ENCODE peak calls at places on chromosomes 7 and 10, in four cellular contexts. One of them, this sample, is unnamed.

GRCh38 chr10:75875740-75876139 is 444.3 kb downstream of the LRMDA start:
- DNase-seq in stomach: no peak
- DNase-seq in AG04450: no peak
- DNase-seq in GM23248: no peak
- DNase-seq in this sample: no peak

GRCh38 chr7:8669501-8669851 is 236.1 kb downstream of the NXPH1 start:
- DNase-seq in GM23248: no peak
- DNase-seq in AG04450: no peak
- DNase-seq in stomach: no peak
- DNase-seq in this sample: no peak

GRCh38 chr10:112912441-112912911 is 37.6 kb upstream of the TCF7L2 start:
- DNase-seq in GM23248: no peak
- DNase-seq in AG04450: no peak
- DNase-seq in stomach: no peak
- DNase-seq in this sample: no peak

GRCh38 chr10:24858244-24858907 is 94.0 kb downstream of the PRTFDC1 start:
- DNase-seq in GM23248: peak; percentile 77
- DNase-seq in stomach: no peak
- DNase-seq in AG04450: no peak
- DNase-seq in this sample: no peak

GRCh38 chr7:128831178-128831993 is 1.2 kb downstream of the FLNC start:
- DNase-seq in GM23248: peak; percentile 68
- DNase-seq in stomach: no peak
- DNase-seq in AG04450: no peak
- DNase-seq in this sample: peak; percentile 46

GRCh38 chr7:132387596-132387995 is 188.7 kb downstream of the PLXNA4 start:
- DNase-seq in stomach: no peak
- DNase-seq in AG04450: no peak
- DNase-seq in GM23248: no peak
- DNase-seq in this sample: no peak

GRCh38 chr10:95513941-95514392 is 47.2 kb downstream of the SORBS1 start:
- DNase-seq in stomach: peak; percentile 65
- DNase-seq in AG04450: no peak
- DNase-seq in GM23248: peak; percentile 88
- DNase-seq in this sample: peak; percentile 51

GRCh38 chr7:36109013-36109627 is 43.9 kb upstream of the EEPD1 start:
- DNase-seq in AG04450: no peak
- DNase-seq in stomach: peak; percentile 81
- DNase-seq in GM23248: no peak
- DNase-seq in this sample: no peak

GRCh38 chr7:73986158-73986631 is 41.8 kb upstream of the ELN start:
- DNase-seq in AG04450: no peak
- DNase-seq in stomach: peak; percentile 27
- DNase-seq in GM23248: peak; percentile 30
- DNase-seq in this sample: peak; percentile 63

GRCh38 chr10:77832243-77832642 is 94.3 kb downstream of the DLG5 start:
- DNase-seq in AG04450: no peak
- DNase-seq in stomach: no peak
- DNase-seq in GM23248: no peak
- DNase-seq in this sample: peak; percentile 70

GRCh38 chr7:44291733-44292395 is 33.5 kb downstream of the CAMK2B start:
- DNase-seq in stomach: peak; percentile 11
- DNase-seq in GM23248: no peak
- DNase-seq in AG04450: no peak
- DNase-seq in this sample: no peak

GRCh38 chr7:143429770-143430698 is 13.2 kb upstream of the TAS2R60 start:
- DNase-seq in GM23248: peak; percentile 60
- DNase-seq in stomach: no peak
- DNase-seq in AG04450: no peak
- DNase-seq in this sample: no peak

GRCh38 chr10:69481280-69481679 is 30.0 kb downstream of the TSPAN15 start:
- DNase-seq in GM23248: no peak
- DNase-seq in AG04450: no peak
- DNase-seq in stomach: no peak
- DNase-seq in this sample: no peak

GRCh38 chr7:18520450-18521235 is 25.1 kb downstream of the HDAC9 start:
- DNase-seq in AG04450: no peak
- DNase-seq in stomach: no peak
- DNase-seq in GM23248: peak; percentile 73
- DNase-seq in this sample: peak; percentile 64

GRCh38 chr10:97013983-97014382 is 171.8 kb downstream of the SLIT1 start:
- DNase-seq in AG04450: no peak
- DNase-seq in GM23248: no peak
- DNase-seq in stomach: no peak
- DNase-seq in this sample: no peak

GRCh38 chr7:16838891-16839290 is 34.1 kb upstream of the AGR2 start:
- DNase-seq in stomach: no peak
- DNase-seq in AG04450: no peak
- DNase-seq in GM23248: no peak
- DNase-seq in this sample: no peak

GRCh38 chr10:25639646-25640045 is 294.4 kb upstream of the MYO3A start:
- DNase-seq in AG04450: no peak
- DNase-seq in stomach: no peak
- DNase-seq in GM23248: no peak
- DNase-seq in this sample: no peak

GRCh38 chr7:130242198-130243014 is 24.3 kb upstream of the CPA2 start:
- DNase-seq in GM23248: peak; percentile 88
- DNase-seq in stomach: peak; percentile 49
- DNase-seq in AG04450: peak; percentile 4
- DNase-seq in this sample: peak; percentile 57

GRCh38 chr7:17408245-17408903 is 109.9 kb downstream of the AHR start:
- DNase-seq in AG04450: peak; percentile 74
- DNase-seq in stomach: peak; percentile 65
- DNase-seq in GM23248: peak; percentile 96
- DNase-seq in this sample: peak; percentile 52

GRCh38 chr7:16034866-16035265 is 348.4 kb upstream of the MEOX2 start:
- DNase-seq in AG04450: no peak
- DNase-seq in stomach: no peak
- DNase-seq in GM23248: no peak
- DNase-seq in this sample: no peak

GRCh38 chr10:73932625-73933112 is 21.7 kb downstream of the PLAU start:
- DNase-seq in GM23248: no peak
- DNase-seq in AG04450: no peak
- DNase-seq in stomach: no peak
- DNase-seq in this sample: no peak

GRCh38 chr10:77586719-77587423 is 50.7 kb downstream of the KCNMA1 start:
- DNase-seq in AG04450: peak; percentile 95
- DNase-seq in stomach: no peak
- DNase-seq in GM23248: peak; percentile 96
- DNase-seq in this sample: peak; percentile 59

GRCh38 chr7:141300816-141301215 is 227.0 kb downstream of the TMEM178B start:
- DNase-seq in GM23248: no peak
- DNase-seq in AG04450: no peak
- DNase-seq in stomach: no peak
- DNase-seq in this sample: no peak

GRCh38 chr7:154863766-154864530 is 139.0 kb downstream of the PAXIP1 start:
- DNase-seq in stomach: no peak
- DNase-seq in GM23248: no peak
- DNase-seq in AG04450: no peak
- DNase-seq in this sample: no peak

GRCh38 chr10:124701881-124702656 is 42.1 kb downstream of the FAM53B start:
- DNase-seq in AG04450: no peak
- DNase-seq in GM23248: no peak
- DNase-seq in stomach: no peak
- DNase-seq in this sample: peak; percentile 52

GRCh38 chr10:64112697-64113367 is 591.6 kb downstream of the REEP3 start:
- DNase-seq in stomach: no peak
- DNase-seq in AG04450: no peak
- DNase-seq in GM23248: no peak
- DNase-seq in this sample: no peak
- H3K4me3 ChIP-seq in stomach: no peak overlapping the region
- H3K4me3 ChIP-seq in AG04450: no peak overlapping the region
- H3K4me3 ChIP-seq in GM23248: no peak overlapping the region
- H3K4me3 ChIP-seq in this sample: no peak overlapping the region

DNA sequence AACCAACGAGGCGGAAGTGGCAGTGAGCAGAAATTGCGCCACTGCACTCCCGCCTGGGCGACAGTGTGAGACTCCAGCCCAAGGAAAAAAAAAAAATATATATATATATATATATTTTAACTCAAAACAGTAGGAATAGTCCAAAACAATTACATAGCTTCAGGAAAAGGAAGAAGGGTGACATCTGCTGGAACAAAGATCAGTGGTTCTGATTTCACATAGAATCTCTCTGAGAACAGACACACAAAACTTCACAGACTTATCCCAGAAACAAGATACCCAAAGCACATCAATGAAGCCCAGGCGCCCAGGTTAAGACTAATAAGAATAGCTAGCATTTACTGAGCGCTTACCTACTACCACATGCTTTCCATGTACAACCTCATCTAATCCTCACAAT is 45.0 kb downstream of the DNMBP start:
- DNase-seq in GM23248: peak; percentile 32
- DNase-seq in AG04450: no peak
- DNase-seq in stomach: no peak
- DNase-seq in this sample: no peak
- H3K27ac ChIP-seq in GM23248: peak overlapping the region; percentile 66
- H3K27ac ChIP-seq in AG04450: no peak overlapping the region
- H3K27ac ChIP-seq in stomach: no peak overlapping the region
- H3K27ac ChIP-seq in this sample: no peak overlapping the region

GRCh38 chr10:43673471-43673870 is 24.8 kb upstream of the ZNF32 start:
- DNase-seq in GM23248: no peak
- DNase-seq in stomach: no peak
- DNase-seq in AG04450: no peak
- DNase-seq in this sample: no peak

GRCh38 chr10:43674546-43675205 is 26.0 kb upstream of the ZNF32 start:
- DNase-seq in GM23248: no peak
- DNase-seq in AG04450: no peak
- DNase-seq in stomach: no peak
- DNase-seq in this sample: no peak

GRCh38 chr10:43667736-43668371 is 19.2 kb upstream of the ZNF32 start:
- DNase-seq in GM23248: no peak
- DNase-seq in stomach: no peak
- DNase-seq in AG04450: no peak
- DNase-seq in this sample: no peak

GRCh38 chr10:43676360-43676759 is 27.7 kb upstream of the ZNF32 start:
- DNase-seq in GM23248: no peak
- DNase-seq in stomach: no peak
- DNase-seq in AG04450: no peak
- DNase-seq in this sample: no peak

GRCh38 chr10:43671659-43672555 is 23.2 kb upstream of the ZNF32 start:
- DNase-seq in GM23248: peak; percentile 74
- DNase-seq in AG04450: no peak
- DNase-seq in stomach: peak; percentile 60
- DNase-seq in this sample: peak; percentile 32
- H3K4me3 ChIP-seq in GM23248: no peak overlapping the region
- H3K4me3 ChIP-seq in AG04450: no peak overlapping the region
- H3K4me3 ChIP-seq in stomach: no peak overlapping the region
- H3K4me3 ChIP-seq in this sample: no peak overlapping the region

DNA sequence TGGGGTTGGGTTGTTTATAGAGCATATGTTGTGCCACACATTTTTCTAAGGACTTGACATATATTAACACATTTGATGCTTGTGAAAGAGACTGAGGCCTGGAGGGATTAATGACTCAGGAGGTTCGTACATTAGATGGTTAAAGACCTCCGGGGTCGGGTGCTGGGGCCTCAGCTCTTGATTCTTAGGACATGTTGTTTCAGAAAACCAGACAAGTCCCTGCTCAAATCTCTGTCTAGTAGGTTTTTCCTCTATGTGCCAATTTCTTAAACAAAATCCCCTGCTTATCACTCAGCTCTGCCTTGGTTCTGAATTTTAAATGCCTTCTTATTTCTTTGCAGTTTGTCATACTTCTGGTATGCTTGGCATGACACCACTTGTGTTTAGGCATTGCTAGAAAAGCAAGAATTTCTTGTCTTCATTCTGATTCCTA is 5.8 kb downstream of the UPP1 start:
- DNase-seq in AG04450: no peak
- DNase-seq in stomach: no peak
- DNase-seq in GM23248: peak; percentile 82
- DNase-seq in this sample: no peak
- H3K27ac ChIP-seq in AG04450: no peak overlapping the region
- H3K27ac ChIP-seq in stomach: no peak overlapping the region
- H3K27ac ChIP-seq in GM23248: peak overlapping the region; percentile 44
- H3K27ac ChIP-seq in this sample: no peak overlapping the region

GRCh38 chr10:15168781-15169554 is 475 bp upstream of the NMT2 start:
- DNase-seq in GM23248: peak; percentile 98
- DNase-seq in stomach: peak; percentile 97
- DNase-seq in AG04450: peak; percentile 95
- DNase-seq in this sample: peak; percentile 95
- H3K4me3 ChIP-seq in GM23248: no peak overlapping the region
- H3K4me3 ChIP-seq in stomach: peak overlapping the region; percentile 24
- H3K4me3 ChIP-seq in AG04450: peak overlapping the region; percentile 10
- H3K4me3 ChIP-seq in this sample: peak overlapping the region; percentile 48

DNA sequence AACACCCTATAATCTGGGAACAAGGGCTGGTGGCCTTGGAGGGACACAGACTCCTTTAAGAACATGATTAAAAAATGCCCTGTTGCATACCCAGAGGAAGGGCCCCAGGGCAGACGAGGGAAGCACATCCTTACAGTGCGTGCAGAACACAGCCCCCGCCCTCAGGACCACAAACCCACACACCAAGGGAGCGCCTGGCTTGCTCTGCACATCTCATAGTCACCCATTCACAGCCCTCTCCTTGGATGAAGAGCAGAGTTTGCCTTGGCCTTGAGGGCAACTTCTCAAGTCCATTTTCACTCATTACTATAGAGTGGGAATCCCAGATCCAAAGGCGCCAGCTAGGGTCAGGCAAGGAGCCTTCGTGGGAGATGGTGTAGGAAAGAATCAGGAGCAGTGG is 6.3 kb upstream of the VSIR start:
- DNase-seq in GM23248: no peak
- DNase-seq in AG04450: no peak
- DNase-seq in stomach: no peak
- DNase-seq in this sample: no peak
- H3K27ac ChIP-seq in GM23248: no peak overlapping the region
- H3K27ac ChIP-seq in AG04450: no peak overlapping the region
- H3K27ac ChIP-seq in stomach: no peak overlapping the region
- H3K27ac ChIP-seq in this sample: no peak overlapping the region

DNA sequence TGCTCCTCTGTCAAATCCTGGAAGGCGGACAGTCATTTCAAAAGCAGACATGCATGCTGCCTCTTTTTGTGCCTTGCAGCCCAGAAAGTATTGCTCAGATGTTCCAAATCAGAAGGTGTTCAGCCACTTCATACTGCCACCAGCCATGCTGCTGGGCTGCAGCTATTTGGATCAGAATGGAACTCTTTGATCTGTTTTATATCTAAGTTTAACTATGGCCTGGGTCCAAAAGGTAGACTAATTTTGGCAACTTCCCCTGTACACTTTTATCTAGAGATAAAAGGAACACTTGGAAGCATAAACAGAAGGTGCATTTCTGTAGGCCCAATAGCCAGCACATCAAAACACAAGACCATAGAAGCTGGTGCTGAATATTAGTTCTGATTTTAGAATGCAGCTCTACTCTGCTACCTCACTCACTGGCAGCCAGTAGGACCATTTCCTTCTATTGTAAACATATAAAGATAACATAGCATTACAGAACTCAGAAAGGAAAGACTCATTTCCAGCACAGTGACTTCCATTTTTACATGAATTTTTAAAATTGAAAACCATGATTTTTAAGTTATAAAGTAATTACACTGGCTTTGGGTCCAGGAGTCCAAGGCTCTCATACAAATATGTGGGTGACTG is 143.1 kb upstream of the CAV2 start:
- DNase-seq in AG04450: no peak
- DNase-seq in GM23248: no peak
- DNase-seq in stomach: peak; percentile 61
- DNase-seq in this sample: no peak
- H3K4me3 ChIP-seq in AG04450: no peak overlapping the region
- H3K4me3 ChIP-seq in GM23248: no peak overlapping the region
- H3K4me3 ChIP-seq in stomach: no peak overlapping the region
- H3K4me3 ChIP-seq in this sample: no peak overlapping the region